ENCODE peak calls at places on chromosomes 3 and 15, in five cellular contexts. U, S, D, N and H are unnamed samples.

GRCh38 chr3:52568066-52568465 is 31.7 kb downstream of the UQCC5 start:
- DNase-seq in S (no peak), U (no peak), N (no peak), D (no peak), H (no peak)

GRCh38 chr15:85837881-85838280 is 43.2 kb upstream of the KLHL25 start:
- DNase-seq in N (no peak), D (no peak), S (no peak), U (peak), H (no peak)

GRCh38 chr15:80825361-80826030 is 46.3 kb downstream of the CEMIP start:
- DNase-seq in N (no peak), S (peak), D (no peak), U (no peak), H (no peak)

GRCh38 chr15:70722266-70723123 is 40.9 kb downstream of the UACA start:
- DNase-seq in D (no peak), N (peak), U (no peak), S (no peak), H (no peak)

GRCh38 chr3:31185004-31185357 is 290.5 kb upstream of the GADL1 start:
- DNase-seq in U (no peak), N (no peak), S (no peak), D (no peak), H (no peak)

GRCh38 chr15:86327230-86327865 is 247.7 kb downstream of the AGBL1 start:
- DNase-seq in S (no peak), N (no peak), D (no peak), U (no peak), H (no peak)

GRCh38 chr3:12662593-12663310 is 1.2 kb downstream of the RAF1 start:
- DNase-seq in S (no peak), N (peak), U (peak), D (peak), H (peak)

GRCh38 chr15:81302605-81303204 is 21.2 kb downstream of the STARD5 start:
- DNase-seq in S (no peak), D (no peak), U (no peak), N (no peak), H (no peak)

GRCh38 chr3:77906102-77906709 is 866.3 kb downstream of the ROBO2 start:
- DNase-seq in D (no peak), N (no peak), U (no peak), S (no peak), H (no peak)

GRCh38 chr3:8441969-8442559 is 59.6 kb upstream of the LMCD1 start:
- DNase-seq in N (peak), D (no peak), U (no peak), S (no peak), H (no peak)

GRCh38 chr3:134371542-134372324 is 2.5 kb downstream of the AMOTL2 start:
- DNase-seq in U (no peak), D (no peak), S (no peak), N (no peak), H (no peak)

GRCh38 chr15:101037090-101037830 is 118.1 kb downstream of the LRRK1 start:
- DNase-seq in N (no peak), U (no peak), S (peak), D (no peak), H (no peak)

GRCh38 chr3:188264231-188265213 is 110.6 kb downstream of the LPP start:
- DNase-seq in N (no peak), U (no peak), D (no peak), S (no peak), H (no peak)

GRCh38 chr3:64223809-64224570 is 1.3 kb downstream of the PRICKLE2 start:
- DNase-seq in N (no peak), U (no peak), S (no peak), D (no peak), H (no peak)

GRCh38 chr15:44726568-44727461 is 9.5 kb upstream of the TRIM69 start:
- DNase-seq in U (no peak), D (peak), S (no peak), N (peak), H (no peak)

GRCh38 chr15:60326343-60326742 is 71.4 kb downstream of the ANXA2 start:
- DNase-seq in S (no peak), D (no peak), N (no peak), U (no peak), H (no peak)

GRCh38 chr15:60326824-60327654 is 70.7 kb downstream of the ANXA2 start:
- DNase-seq in U (no peak), D (peak), N (peak), S (no peak), H (no peak)

GRCh38 chr15:60324706-60325438 is 72.9 kb downstream of the ANXA2 start:
- DNase-seq in S (no peak), U (no peak), D (no peak), N (no peak), H (no peak)

GRCh38 chr15:60325905-60326304 is 71.9 kb downstream of the ANXA2 start:
- DNase-seq in S (no peak), U (no peak), N (no peak), D (no peak), H (no peak)

GRCh38 chr15:60328852-60329443 is 68.8 kb downstream of the ANXA2 start:
- DNase-seq in U (no peak), D (no peak), S (no peak), N (peak), H (no peak)
- TF ChIP-seq CTCF in U (peak), D (peak), S (peak), N (peak), H (no peak)

GRCh38 chr3:72665701-72666443 is 182.4 kb downstream of the SHQ1 start:
- DNase-seq in D (peak), N (peak), U (no peak), S (no peak), H (no peak)

GRCh38 chr3:72664576-72664975 is 183.7 kb downstream of the SHQ1 start:
- DNase-seq in D (no peak), U (no peak), S (no peak), N (no peak), H (no peak)

GRCh38 chr3:72664171-72664570 is 184.1 kb downstream of the SHQ1 start:
- DNase-seq in N (no peak), D (no peak), S (no peak), U (no peak), H (no peak)

GRCh38 chr3:72665103-72665502 is 183.1 kb downstream of the SHQ1 start:
- DNase-seq in S (no peak), D (no peak), U (no peak), N (no peak), H (no peak)

DNA sequence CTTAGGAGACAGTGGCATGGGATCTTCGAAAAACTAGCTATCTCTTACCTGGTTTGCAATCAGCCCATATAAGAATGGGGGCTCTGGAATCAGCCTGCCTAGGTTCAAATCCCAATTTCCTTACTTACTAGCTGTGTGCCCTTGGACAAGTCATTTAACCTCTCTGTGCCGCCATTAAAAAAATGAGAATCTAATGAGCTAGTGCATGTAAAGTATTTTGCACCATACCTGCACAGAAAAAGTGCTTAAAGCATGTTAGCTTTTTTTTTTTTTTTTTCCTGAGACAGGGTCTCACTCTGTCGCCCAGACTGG is 181.8 kb downstream of the SHQ1 start:
- DNase-seq in D (no peak), U (no peak), N (no peak), S (no peak), H (no peak)
- TF ChIP-seq CTCF in D (no peak), U (no peak), N (no peak), S (no peak), H (no peak)

GRCh38 chr3:46168583-46168982 is 39.5 kb downstream of the CCR1 start:
- DNase-seq in U (no peak), S (no peak), D (no peak), N (no peak), H (no peak)

GRCh38 chr3:46163551-46163981 is 44.5 kb downstream of the CCR1 start:
- DNase-seq in S (no peak), U (no peak), N (no peak), D (no peak), H (no peak)

DNA sequence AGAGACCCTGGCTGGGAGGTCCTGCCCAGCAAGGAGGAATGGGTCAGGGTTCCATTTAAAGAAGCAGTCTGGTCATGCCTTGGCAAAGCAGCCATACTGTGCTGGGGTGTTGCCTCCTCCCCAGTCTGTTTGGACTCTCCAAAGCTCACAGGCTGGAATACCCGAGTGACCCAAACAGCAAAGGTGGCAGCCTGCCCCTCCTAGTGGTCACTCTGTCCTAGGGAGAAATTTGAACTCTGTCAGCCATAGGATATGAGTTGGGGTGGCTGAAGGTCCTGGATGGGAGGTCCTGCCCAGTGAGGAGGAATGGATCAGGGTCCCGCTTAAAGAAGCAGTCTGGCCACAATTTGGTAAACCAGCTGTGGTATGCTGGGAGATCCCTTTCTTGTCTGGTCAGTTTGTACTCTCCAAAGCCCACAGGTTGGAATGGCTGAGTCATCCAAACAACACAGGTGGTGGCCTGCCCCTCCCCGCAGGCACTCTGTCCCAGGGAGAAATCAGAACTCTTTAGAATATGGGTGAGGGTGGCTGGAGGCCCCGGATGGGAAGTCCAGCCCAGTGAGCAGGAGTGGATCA is 45.0 kb downstream of the CCR1 start:
- DNase-seq in S (peak), D (no peak), U (no peak), N (no peak), H (no peak)
- TF ChIP-seq CTCF in S (peak), D (no peak), U (no peak), N (no peak), H (no peak)

DNA sequence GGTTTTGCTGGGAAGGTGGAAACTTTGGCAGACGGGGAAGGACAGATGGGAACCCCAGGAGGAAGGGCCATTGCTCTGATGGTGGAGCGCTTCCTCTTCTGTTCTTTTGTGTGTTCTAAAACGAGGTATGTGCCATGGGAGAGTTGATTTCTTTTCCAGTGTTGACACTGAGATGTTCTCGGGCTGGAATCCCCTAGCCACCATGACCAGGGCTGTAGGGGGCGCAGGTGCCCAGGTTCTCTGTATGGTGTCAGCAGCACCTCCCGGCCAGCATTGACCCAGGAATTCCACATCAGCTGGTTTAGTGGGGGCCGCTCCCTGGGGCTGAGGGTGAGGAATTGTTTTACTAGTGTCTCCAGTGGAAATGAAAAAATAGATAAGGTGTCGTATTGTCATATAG is 34.3 kb upstream of the ACAD9 start:
- DNase-seq in U (no peak), S (no peak), N (peak), D (no peak), H (no peak)
- TF ChIP-seq CTCF in U (no peak), S (no peak), N (peak), D (no peak), H (no peak)

DNA sequence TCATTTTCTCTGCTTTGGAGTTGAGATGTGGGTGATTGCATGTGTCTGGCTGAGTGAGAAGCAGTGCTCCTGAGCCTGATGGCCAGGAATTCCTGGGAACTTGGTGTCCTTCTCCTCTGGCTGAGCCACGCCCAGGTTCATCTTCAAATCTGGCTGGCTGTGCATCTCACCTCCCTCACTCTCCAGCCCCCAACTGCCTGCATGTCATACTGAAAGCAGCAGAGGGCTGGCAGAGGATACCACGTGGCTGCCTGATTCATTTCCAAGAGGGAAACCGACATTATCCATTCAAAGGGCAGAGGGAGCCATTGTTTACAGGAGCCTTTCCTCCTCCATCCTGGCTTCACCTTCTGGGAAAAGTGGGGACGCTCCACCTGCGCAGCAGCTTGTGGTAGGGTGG is 57.4 kb downstream of the ABHD5 start:
- DNase-seq in S (no peak), N (no peak), U (no peak), D (no peak), H (no peak)
- TF ChIP-seq CTCF in S (no peak), N (no peak), U (no peak), D (no peak), H (no peak)

GRCh38 chr15:91857772-91858171 is 4.3 kb downstream of the SLCO3A1 start:
- DNase-seq in N (peak), D (peak), U (no peak), S (no peak), H (no peak)

GRCh38 chr15:91853968-91854943 is 748 bp downstream of the SLCO3A1 start:
- DNase-seq in U (peak), N (peak), S (no peak), D (peak), H (no peak)

GRCh38 chr15:91855241-91855640 is 1.7 kb downstream of the SLCO3A1 start:
- DNase-seq in N (no peak), S (no peak), U (no peak), D (no peak), H (no peak)

GRCh38 chr15:91857224-91857585 is 3.7 kb downstream of the SLCO3A1 start:
- DNase-seq in S (no peak), D (no peak), N (no peak), U (no peak), H (no peak)

GRCh38 chr15:91855684-91856553 is 2.4 kb downstream of the SLCO3A1 start:
- DNase-seq in U (peak), N (peak), D (no peak), S (no peak), H (no peak)
- TF ChIP-seq CTCF in U (peak), N (peak), D (no peak), S (peak), H (no peak)

GRCh38 chr3:42601898-42602581 is 1.6 kb downstream of the NKTR start:
- DNase-seq in N (peak), S (no peak), D (no peak), U (no peak), H (no peak)
- TF ChIP-seq CTCF in N (no peak), S (peak), D (peak), U (no peak), H (no peak)

DNA sequence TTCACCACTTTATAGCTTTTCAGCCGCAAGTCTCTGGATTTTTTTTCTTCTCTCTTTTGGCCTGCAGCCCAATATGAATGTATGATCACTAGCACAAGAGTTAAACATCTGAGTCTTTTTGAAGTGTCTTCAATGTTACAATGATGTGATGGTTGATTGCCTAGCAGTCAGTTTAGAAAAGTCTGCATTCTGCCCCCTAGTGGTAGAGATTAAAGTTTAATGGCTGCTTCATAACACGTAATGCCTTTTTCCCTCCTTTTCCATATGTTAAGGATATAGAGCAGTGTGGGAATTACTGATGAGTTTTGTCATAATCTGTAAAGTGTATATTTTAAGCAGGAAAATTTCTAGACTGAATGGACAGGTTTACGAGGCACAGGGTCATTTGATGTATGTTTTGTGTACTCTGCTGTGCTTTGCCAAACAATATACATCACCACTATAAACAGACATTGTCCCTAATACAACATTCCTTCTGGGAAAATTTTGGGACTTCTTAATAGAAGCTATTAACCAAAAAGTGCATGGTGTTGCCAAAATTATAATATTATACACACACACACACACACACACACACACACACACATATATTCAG is 1038.5 kb upstream of the NR2F2 start:
- DNase-seq in D (no peak), N (peak), S (no peak), U (no peak), H (no peak)
- TF ChIP-seq CTCF in D (peak), N (peak), S (peak), U (peak), H (no peak)

DNA sequence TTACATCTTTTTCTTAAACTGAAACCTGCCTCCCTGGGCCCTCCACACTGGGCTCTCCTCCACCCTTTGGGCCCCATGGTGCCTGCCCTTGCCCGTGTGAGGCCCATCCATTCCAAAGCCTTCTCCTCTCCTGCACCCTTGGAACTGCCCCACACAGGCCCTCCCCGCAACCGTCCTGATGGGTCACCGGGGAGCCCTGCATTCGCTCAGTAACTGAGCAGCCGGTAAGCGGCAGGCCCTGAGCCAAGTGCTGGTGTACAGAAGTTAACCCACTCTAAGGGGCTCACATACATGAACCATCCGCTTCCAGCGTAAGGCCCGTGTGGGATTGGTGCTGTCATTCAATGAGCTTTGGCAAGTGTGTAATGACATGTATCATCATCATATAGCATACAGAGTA is 5.4 kb upstream of the LRRC15 start:
- DNase-seq in U (no peak), D (no peak), N (no peak), S (no peak), H (no peak)
- TF ChIP-seq CTCF in U (no peak), D (no peak), N (no peak), S (no peak), H (no peak)

GRCh38 chr3:149541091-149541491 is 66.6 kb downstream of the TM4SF4 start:
- DNase-seq in N (no peak), S (no peak), D (no peak), U (no peak), H (no peak)
- TF ChIP-seq CTCF in N (no peak), S (no peak), D (no peak), U (no peak), H (no peak)